ENCODE peak calls at places on chromosomes 1 and 21, in ten cellular contexts. One of them, this sample, is unnamed. For H3K4me1, the result is how much of the 10 kb centered on the place peaks cover.

GRCh38 chr1:184242507-184242943 is 144.3 kb upstream of the C1orf21 start:
- DNase-seq in cardiac muscle cell: peak
- DNase-seq in GM23248: peak
- DNase-seq in esophagus squamous epithelium: no peak
- DNase-seq in PC-3: peak
- DNase-seq in fibroblast of lung: peak
- DNase-seq in PC-9: no peak
- DNase-seq in H9: no peak
- DNase-seq in colonic mucosa: no peak
- DNase-seq in CD8-positive, alpha-beta memory T cell: no peak
- DNase-seq in this sample: no peak

GRCh38 chr1:10941891-10942541 is 70.4 kb upstream of the TARDBP start:
- DNase-seq in cardiac muscle cell: peak
- DNase-seq in GM23248: peak
- DNase-seq in esophagus squamous epithelium: no peak
- DNase-seq in PC-3: peak
- DNase-seq in fibroblast of lung: peak
- DNase-seq in PC-9: peak
- DNase-seq in H9: peak
- DNase-seq in colonic mucosa: peak
- DNase-seq in CD8-positive, alpha-beta memory T cell: peak
- DNase-seq in this sample: peak

GRCh38 chr1:93597697-93598096 is 83.9 kb downstream of the BCAR3 start:
- DNase-seq in cardiac muscle cell: peak
- DNase-seq in GM23248: no peak
- DNase-seq in esophagus squamous epithelium: no peak
- DNase-seq in PC-3: no peak
- DNase-seq in fibroblast of lung: peak
- DNase-seq in PC-9: no peak
- DNase-seq in H9: no peak
- DNase-seq in colonic mucosa: no peak
- DNase-seq in CD8-positive, alpha-beta memory T cell: no peak
- DNase-seq in this sample: no peak

GRCh38 chr1:11938722-11939526 is 4.4 kb downstream of the PLOD1 start:
- DNase-seq in cardiac muscle cell: peak
- DNase-seq in GM23248: peak
- DNase-seq in esophagus squamous epithelium: no peak
- DNase-seq in PC-3: peak
- DNase-seq in fibroblast of lung: no peak
- DNase-seq in PC-9: no peak
- DNase-seq in H9: no peak
- DNase-seq in colonic mucosa: no peak
- DNase-seq in CD8-positive, alpha-beta memory T cell: no peak
- DNase-seq in this sample: peak

GRCh38 chr1:64616039-64616438 is 128.8 kb upstream of the RAVER2 start:
- DNase-seq in cardiac muscle cell: no peak
- DNase-seq in GM23248: no peak
- DNase-seq in esophagus squamous epithelium: no peak
- DNase-seq in PC-3: no peak
- DNase-seq in fibroblast of lung: no peak
- DNase-seq in PC-9: no peak
- DNase-seq in H9: no peak
- DNase-seq in colonic mucosa: no peak
- DNase-seq in CD8-positive, alpha-beta memory T cell: no peak
- DNase-seq in this sample: no peak

GRCh38 chr1:9234223-9235122 is at the start of gene H6PD:
- DNase-seq in cardiac muscle cell: peak
- DNase-seq in GM23248: peak
- DNase-seq in esophagus squamous epithelium: no peak
- DNase-seq in PC-3: peak
- DNase-seq in fibroblast of lung: peak
- DNase-seq in PC-9: peak
- DNase-seq in H9: peak
- DNase-seq in colonic mucosa: peak
- DNase-seq in CD8-positive, alpha-beta memory T cell: peak
- DNase-seq in this sample: peak

GRCh38 chr21:27804515-27804914 is 837.6 kb upstream of the ADAMTS5 start:
- DNase-seq in cardiac muscle cell: no peak
- DNase-seq in GM23248: peak
- DNase-seq in esophagus squamous epithelium: no peak
- DNase-seq in PC-3: no peak
- DNase-seq in fibroblast of lung: no peak
- DNase-seq in PC-9: no peak
- DNase-seq in H9: no peak
- DNase-seq in colonic mucosa: no peak
- DNase-seq in CD8-positive, alpha-beta memory T cell: no peak
- DNase-seq in this sample: no peak

GRCh38 chr1:23910553-23911246 is 2.5 kb downstream of the CNR2 start:
- DNase-seq in cardiac muscle cell: no peak
- DNase-seq in GM23248: no peak
- DNase-seq in esophagus squamous epithelium: no peak
- DNase-seq in PC-3: no peak
- DNase-seq in fibroblast of lung: no peak
- DNase-seq in PC-9: no peak
- DNase-seq in H9: no peak
- DNase-seq in colonic mucosa: no peak
- DNase-seq in CD8-positive, alpha-beta memory T cell: no peak
- DNase-seq in this sample: no peak

GRCh38 chr1:112383759-112384370 is 12.1 kb upstream of the CTTNBP2NL start:
- DNase-seq in cardiac muscle cell: no peak
- DNase-seq in GM23248: no peak
- DNase-seq in esophagus squamous epithelium: no peak
- DNase-seq in PC-3: no peak
- DNase-seq in fibroblast of lung: no peak
- DNase-seq in PC-9: no peak
- DNase-seq in H9: no peak
- DNase-seq in colonic mucosa: no peak
- DNase-seq in CD8-positive, alpha-beta memory T cell: no peak
- DNase-seq in this sample: no peak
- H3K27ac ChIP-seq in cardiac muscle cell: peak
- H3K27ac ChIP-seq in GM23248: no peak
- H3K27ac ChIP-seq in esophagus squamous epithelium: no peak
- H3K27ac ChIP-seq in PC-3: no peak
- H3K27ac ChIP-seq in fibroblast of lung: no peak
- H3K27ac ChIP-seq in PC-9: no peak
- H3K27ac ChIP-seq in H9: no peak
- H3K27ac ChIP-seq in colonic mucosa: no peak
- H3K27ac ChIP-seq in CD8-positive, alpha-beta memory T cell: no peak
- H3K27ac ChIP-seq in this sample: no peak

GRCh38 chr1:1168451-1169411 is 4.9 kb upstream of the TTLL10 start:
- DNase-seq in cardiac muscle cell: no peak
- DNase-seq in GM23248: no peak
- DNase-seq in esophagus squamous epithelium: no peak
- DNase-seq in PC-3: no peak
- DNase-seq in fibroblast of lung: no peak
- DNase-seq in PC-9: no peak
- DNase-seq in H9: peak
- DNase-seq in colonic mucosa: peak
- DNase-seq in CD8-positive, alpha-beta memory T cell: no peak
- DNase-seq in this sample: no peak

GRCh38 chr1:1171551-1172340 is 1.9 kb upstream of the TTLL10 start:
- DNase-seq in cardiac muscle cell: no peak
- DNase-seq in GM23248: no peak
- DNase-seq in esophagus squamous epithelium: no peak
- DNase-seq in PC-3: no peak
- DNase-seq in fibroblast of lung: no peak
- DNase-seq in PC-9: no peak
- DNase-seq in H9: peak
- DNase-seq in colonic mucosa: peak
- DNase-seq in CD8-positive, alpha-beta memory T cell: no peak
- DNase-seq in this sample: no peak

GRCh38 chr1:1169429-1170214 is 4.1 kb upstream of the TTLL10 start:
- DNase-seq in cardiac muscle cell: no peak
- DNase-seq in GM23248: no peak
- DNase-seq in esophagus squamous epithelium: no peak
- DNase-seq in PC-3: no peak
- DNase-seq in fibroblast of lung: no peak
- DNase-seq in PC-9: no peak
- DNase-seq in H9: peak
- DNase-seq in colonic mucosa: peak
- DNase-seq in CD8-positive, alpha-beta memory T cell: no peak
- DNase-seq in this sample: no peak

GRCh38 chr1:1170891-1171550 is 2.7 kb upstream of the TTLL10 start:
- DNase-seq in cardiac muscle cell: no peak
- DNase-seq in GM23248: no peak
- DNase-seq in esophagus squamous epithelium: no peak
- DNase-seq in PC-3: no peak
- DNase-seq in fibroblast of lung: no peak
- DNase-seq in PC-9: no peak
- DNase-seq in H9: peak
- DNase-seq in colonic mucosa: peak
- DNase-seq in CD8-positive, alpha-beta memory T cell: no peak
- DNase-seq in this sample: no peak

DNA sequence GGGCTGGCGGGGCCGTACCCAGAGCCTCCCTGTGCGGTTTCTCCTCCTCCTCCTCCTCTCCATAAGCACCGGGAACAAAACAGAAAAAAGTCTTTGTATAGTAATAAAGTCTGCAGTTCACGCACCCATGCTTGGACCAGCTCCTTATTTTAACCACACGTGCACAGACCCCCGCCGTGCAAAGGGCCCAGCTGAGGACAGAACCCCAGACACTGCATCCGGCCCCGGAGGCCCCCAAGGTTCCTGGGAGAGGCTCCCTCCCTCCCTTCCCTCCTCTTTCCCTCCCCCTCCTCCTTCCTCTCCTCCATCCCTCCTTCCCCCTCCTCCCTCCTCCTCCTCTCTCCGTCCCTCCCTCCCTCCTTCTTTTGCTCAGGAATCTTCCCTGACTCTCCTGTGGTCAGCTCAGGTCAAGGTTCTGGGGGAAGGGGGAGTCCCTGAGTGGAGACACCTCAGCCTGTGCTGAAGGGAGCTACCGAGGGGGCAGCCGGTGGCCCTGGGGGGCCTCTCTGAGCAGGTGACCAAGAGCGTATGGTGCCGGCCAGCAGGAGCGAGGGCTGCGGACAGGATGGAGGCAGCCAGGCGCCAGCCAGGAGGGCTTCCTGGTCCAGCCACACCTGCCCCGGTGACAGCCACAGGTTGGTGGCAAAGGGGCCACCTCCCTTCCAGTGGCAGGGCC is 3.3 kb upstream of the TTLL10 start:
- DNase-seq in cardiac muscle cell: no peak
- DNase-seq in GM23248: no peak
- DNase-seq in esophagus squamous epithelium: no peak
- DNase-seq in PC-3: no peak
- DNase-seq in fibroblast of lung: no peak
- DNase-seq in PC-9: no peak
- DNase-seq in H9: peak
- DNase-seq in colonic mucosa: peak
- DNase-seq in CD8-positive, alpha-beta memory T cell: no peak
- DNase-seq in this sample: no peak
- H3K4me1 ChIP-seq in cardiac muscle cell: under half
- H3K4me1 ChIP-seq in GM23248: under half
- H3K4me1 ChIP-seq in esophagus squamous epithelium: under half
- H3K4me1 ChIP-seq in PC-3: under half
- H3K4me1 ChIP-seq in fibroblast of lung: under half
- H3K4me1 ChIP-seq in PC-9: under half
- H3K4me1 ChIP-seq in H9: under half
- H3K4me1 ChIP-seq in colonic mucosa: under half
- H3K4me1 ChIP-seq in CD8-positive, alpha-beta memory T cell: under half
- H3K4me1 ChIP-seq in this sample: under half

DNA sequence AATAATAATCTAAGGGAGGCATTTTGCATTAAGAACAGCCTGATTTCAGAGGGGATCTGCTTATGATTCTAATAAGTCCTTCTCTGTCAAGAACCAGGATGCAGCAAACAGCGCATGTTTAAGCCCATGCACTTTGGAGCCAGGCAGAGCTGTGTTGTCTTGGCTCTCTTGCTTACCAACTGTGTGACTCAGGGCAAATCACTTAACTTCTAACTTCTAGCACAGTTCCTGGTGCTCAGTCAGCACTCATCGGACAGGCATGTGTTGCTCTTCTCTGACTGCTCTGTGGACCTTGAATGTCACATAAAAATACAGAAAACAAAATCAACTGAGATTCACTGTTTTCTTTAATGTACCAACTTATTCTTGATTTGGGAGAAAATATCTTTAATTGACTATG is 56.4 kb upstream of the CNN3 start:
- DNase-seq in cardiac muscle cell: peak
- DNase-seq in GM23248: peak
- DNase-seq in esophagus squamous epithelium: no peak
- DNase-seq in PC-3: peak
- DNase-seq in fibroblast of lung: peak
- DNase-seq in PC-9: no peak
- DNase-seq in H9: no peak
- DNase-seq in colonic mucosa: peak
- DNase-seq in CD8-positive, alpha-beta memory T cell: no peak
- DNase-seq in this sample: peak
- H3K27ac ChIP-seq in cardiac muscle cell: no peak
- H3K27ac ChIP-seq in GM23248: peak
- H3K27ac ChIP-seq in esophagus squamous epithelium: peak
- H3K27ac ChIP-seq in PC-3: peak
- H3K27ac ChIP-seq in fibroblast of lung: no peak
- H3K27ac ChIP-seq in PC-9: no peak
- H3K27ac ChIP-seq in H9: no peak
- H3K27ac ChIP-seq in colonic mucosa: peak
- H3K27ac ChIP-seq in CD8-positive, alpha-beta memory T cell: no peak
- H3K27ac ChIP-seq in this sample: peak

GRCh38 chr1:201128962-201129361 is 2.0 kb upstream of the ASCL5 start:
- DNase-seq in cardiac muscle cell: no peak
- DNase-seq in GM23248: no peak
- DNase-seq in esophagus squamous epithelium: no peak
- DNase-seq in PC-3: no peak
- DNase-seq in fibroblast of lung: no peak
- DNase-seq in PC-9: no peak
- DNase-seq in H9: no peak
- DNase-seq in colonic mucosa: no peak
- DNase-seq in CD8-positive, alpha-beta memory T cell: no peak
- DNase-seq in this sample: no peak

GRCh38 chr1:201126832-201127754 is at the start of gene ASCL5:
- DNase-seq in cardiac muscle cell: no peak
- DNase-seq in GM23248: peak
- DNase-seq in esophagus squamous epithelium: no peak
- DNase-seq in PC-3: peak
- DNase-seq in fibroblast of lung: peak
- DNase-seq in PC-9: peak
- DNase-seq in H9: peak
- DNase-seq in colonic mucosa: peak
- DNase-seq in CD8-positive, alpha-beta memory T cell: no peak
- DNase-seq in this sample: no peak

GRCh38 chr1:201128476-201128875 is 1.5 kb upstream of the ASCL5 start:
- DNase-seq in cardiac muscle cell: no peak
- DNase-seq in GM23248: no peak
- DNase-seq in esophagus squamous epithelium: no peak
- DNase-seq in PC-3: no peak
- DNase-seq in fibroblast of lung: no peak
- DNase-seq in PC-9: no peak
- DNase-seq in H9: no peak
- DNase-seq in colonic mucosa: no peak
- DNase-seq in CD8-positive, alpha-beta memory T cell: no peak
- DNase-seq in this sample: no peak

GRCh38 chr1:201126463-201126831 is 537 bp downstream of the ASCL5 start:
- DNase-seq in cardiac muscle cell: no peak
- DNase-seq in GM23248: no peak
- DNase-seq in esophagus squamous epithelium: no peak
- DNase-seq in PC-3: no peak
- DNase-seq in fibroblast of lung: no peak
- DNase-seq in PC-9: no peak
- DNase-seq in H9: no peak
- DNase-seq in colonic mucosa: no peak
- DNase-seq in CD8-positive, alpha-beta memory T cell: no peak
- DNase-seq in this sample: no peak

DNA sequence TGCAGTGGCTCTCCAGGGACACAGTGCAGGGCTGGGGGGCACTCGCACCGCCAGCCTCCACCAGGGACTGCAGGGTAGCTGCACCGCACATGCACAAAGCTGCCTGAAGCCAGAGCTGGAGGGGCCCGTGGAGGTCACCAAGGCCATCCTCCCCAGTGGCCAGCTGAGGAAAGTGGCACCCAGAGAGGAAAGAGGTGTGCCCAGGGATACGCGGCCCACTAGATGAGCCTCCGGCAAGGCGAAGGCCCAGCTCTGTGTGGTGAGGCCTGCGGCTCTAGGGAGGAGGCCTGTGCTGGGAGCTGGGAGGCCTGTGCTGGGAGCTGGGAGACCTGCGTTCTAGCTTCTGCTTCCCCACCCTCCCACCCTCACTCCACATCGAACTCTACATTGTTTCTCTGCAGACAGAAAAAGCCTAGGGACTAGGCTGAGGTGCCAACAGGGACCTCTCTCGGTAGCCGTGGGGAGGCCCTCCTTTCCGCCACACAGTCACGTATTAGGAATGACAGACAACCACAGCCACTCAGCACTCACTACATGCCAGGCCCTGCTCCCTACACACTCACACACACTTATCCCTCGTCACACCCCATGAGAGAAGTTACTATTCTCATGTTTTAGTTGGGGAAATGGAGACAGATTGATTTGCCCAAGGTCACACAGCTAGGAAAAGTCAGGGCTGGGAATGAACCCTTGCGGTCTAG is 921 bp upstream of the ASCL5 start:
- DNase-seq in cardiac muscle cell: no peak
- DNase-seq in GM23248: peak
- DNase-seq in esophagus squamous epithelium: no peak
- DNase-seq in PC-3: peak
- DNase-seq in fibroblast of lung: peak
- DNase-seq in PC-9: no peak
- DNase-seq in H9: no peak
- DNase-seq in colonic mucosa: no peak
- DNase-seq in CD8-positive, alpha-beta memory T cell: no peak
- DNase-seq in this sample: no peak
- H3K4me1 ChIP-seq in cardiac muscle cell: under half
- H3K4me1 ChIP-seq in GM23248: under half
- H3K4me1 ChIP-seq in esophagus squamous epithelium: under half
- H3K4me1 ChIP-seq in PC-3: under half
- H3K4me1 ChIP-seq in fibroblast of lung: under half
- H3K4me1 ChIP-seq in PC-9: under half
- H3K4me1 ChIP-seq in H9: under half
- H3K4me1 ChIP-seq in colonic mucosa: under half
- H3K4me1 ChIP-seq in CD8-positive, alpha-beta memory T cell: under half
- H3K4me1 ChIP-seq in this sample: under half